ENCODE peak calls at places on chromosomes 16 and 17, in ten cellular contexts. R is NCI-H1436 treated with DMSO at 0.1 percent for 48 hours; W is NCI-H1105 treated with DMSO at 0.1 percent for 48 hours; T is BE2C; G is iris pigment epithelial cell; X is activated CD4-positive, alpha-beta memory T cell treated with anti-CD3 and anti-CD28 coated beads for 36 hours; Y is gastrocnemius medialis; V is tibial artery; H is KBM-7; F is hepatic stellate cell. N is an unnamed sample.

GRCh38 chr16:66444049-66444481 is 17.0 kb downstream of the BEAN1 start:
- DNase-seq in R (no peak), W (no peak), T (no peak), G (no peak), X (no peak), Y (no peak), V (no peak), H (no peak), F (no peak), N (no peak)

GRCh38 chr16:87391324-87391949 is 699 bp upstream of the MAP1LC3B start:
- DNase-seq in R (no peak), W (no peak), T (peak), G (no peak), X (no peak), Y (peak), V (peak), H (peak), F (peak), N (peak)

GRCh38 chr16:49024896-49025295 is 256.7 kb downstream of the CBLN1 start:
- DNase-seq in R (no peak), W (no peak), T (no peak), G (no peak), X (no peak), Y (no peak), V (no peak), H (no peak), F (no peak), N (no peak)

GRCh38 chr17:48954300-48954755 is 9.7 kb upstream of the SNF8 start:
- DNase-seq in R (no peak), W (no peak), T (peak), G (peak), X (peak), Y (no peak), V (no peak), H (peak), F (no peak), N (no peak)

GRCh38 chr16:50096791-50097190 is 31.0 kb downstream of the HEATR3 start:
- DNase-seq in R (no peak), W (no peak), T (no peak), G (peak), X (no peak), Y (no peak), V (no peak), H (no peak), F (peak), N (no peak)

GRCh38 chr17:2022647-2023046 is 2.5 kb downstream of the RTN4RL1 start:
- DNase-seq in R (no peak), W (no peak), T (no peak), G (no peak), X (peak), Y (no peak), V (no peak), H (peak), F (no peak), N (no peak)

GRCh38 chr16:83973581-83974385 is 5.7 kb downstream of the NECAB2 start:
- DNase-seq in R (no peak), W (no peak), T (no peak), G (no peak), X (no peak), Y (no peak), V (no peak), H (no peak), F (no peak), N (no peak)

GRCh38 chr16:57083469-57083868 is 8.9 kb upstream of the CPNE2 start:
- DNase-seq in R (no peak), W (no peak), T (no peak), G (no peak), X (no peak), Y (no peak), V (no peak), H (no peak), F (no peak), N (no peak)

GRCh38 chr17:68612923-68613292 is 11.7 kb upstream of the FAM20A start:
- DNase-seq in R (no peak), W (no peak), T (no peak), G (no peak), X (no peak), Y (no peak), V (no peak), H (no peak), F (no peak), N (no peak)

GRCh38 chr16:10261077-10261476 is 78.8 kb upstream of the GRIN2A start:
- DNase-seq in R (no peak), W (no peak), T (no peak), G (no peak), X (no peak), Y (no peak), V (no peak), H (no peak), F (no peak), N (no peak)

GRCh38 chr16:57411362-57411976 is 6.9 kb downstream of the CCL17 start:
- DNase-seq in R (no peak), W (no peak), T (no peak), G (no peak), X (no peak), Y (no peak), V (no peak), H (no peak), F (no peak), N (no peak)

GRCh38 chr17:48416971-48417370 is 13.0 kb downstream of the SKAP1 start:
- DNase-seq in R (no peak), W (no peak), T (no peak), G (no peak), X (no peak), Y (no peak), V (no peak), H (no peak), F (no peak), N (no peak)

GRCh38 chr16:35744716-35745115 is 2285.3 kb downstream of the TP53TG3F start:
- DNase-seq in R (no peak), W (no peak), T (no peak), G (peak), X (no peak), Y (no peak), V (no peak), H (no peak), F (no peak), N (no peak)

GRCh38 chr17:72189781-72190593 is 69.2 kb downstream of the SOX9 start:
- DNase-seq in R (no peak), W (no peak), T (no peak), G (no peak), X (no peak), Y (no peak), V (no peak), H (no peak), F (no peak), N (no peak)

GRCh38 chr16:85605912-85606841 is 6.9 kb upstream of the GSE1 start:
- DNase-seq in R (no peak), W (no peak), T (no peak), G (no peak), X (no peak), Y (no peak), V (no peak), H (no peak), F (no peak), N (no peak)

GRCh38 chr17:76271669-76272540 is 6.8 kb downstream of the UBALD2 start:
- DNase-seq in R (no peak), W (no peak), T (no peak), G (no peak), X (peak), Y (no peak), V (no peak), H (no peak), F (no peak), N (no peak)